ENCODE peak calls at places on chromosomes 12 and 14, in nine cellular contexts. M is psoas muscle; G is OCI-LY7; I is hepatocyte; D is CD4-positive, CD25-positive, alpha-beta regulatory T cell; N is prostate gland; F is fibroblast of lung; X is thoracic aorta; Q is dorsolateral prefrontal cortex. V is an unnamed sample.

GRCh38 chr12:42450248-42450647 is 124.3 kb downstream of the PPHLN1 start:
- DNase-seq in I (no peak), G (no peak), Q (no peak), M (peak; percentile 57), N (no peak), F (no peak), D (no peak), X (no peak), V (no peak)

GRCh38 chr14:32497233-32497632 is 168.1 kb downstream of the AKAP6 start:
- DNase-seq in Q (no peak), I (no peak), F (no peak), M (no peak), N (no peak), D (no peak), G (no peak), X (no peak), V (no peak)

GRCh38 chr12:123269980-123270379 is 1.7 kb downstream of the CDK2AP1 start:
- DNase-seq in F (no peak), G (peak; percentile 37), Q (no peak), M (no peak), I (peak; percentile 24), D (no peak), N (no peak), X (no peak), V (no peak)

GRCh38 chr14:23183479-23183878 is at the start of gene SLC7A8:
- DNase-seq in Q (peak; percentile 78), G (peak; percentile 56), I (peak; percentile 73), D (no peak), X (no peak), F (no peak), M (peak; percentile 71), N (peak; percentile 79), V (peak; percentile 80)

GRCh38 chr14:32657081-32657480 is 281.6 kb upstream of the NPAS3 start:
- DNase-seq in D (no peak), X (peak; percentile 12), F (peak; percentile 92), M (no peak), I (no peak), N (no peak), Q (no peak), G (no peak), V (peak; percentile 73)

GRCh38 chr14:31774567-31774966 is 213.4 kb downstream of the NUBPL start:
- DNase-seq in F (no peak), M (no peak), X (no peak), G (no peak), N (no peak), Q (no peak), I (no peak), D (no peak), V (no peak)

GRCh38 chr14:65229431-65230286 is 127.3 kb upstream of the MAX start:
- DNase-seq in N (peak; percentile 17), G (peak; percentile 30), F (peak; percentile 51), M (peak; percentile 63), Q (no peak), I (peak; percentile 50), X (no peak), D (no peak), V (no peak)

GRCh38 chr14:34137001-34137400 is 186.1 kb upstream of the EGLN3 start:
- DNase-seq in M (no peak), F (no peak), G (no peak), D (no peak), X (no peak), N (no peak), I (peak; percentile 37), Q (no peak), V (peak; percentile 32)

GRCh38 chr12:108495054-108495453 is 20.0 kb upstream of the FICD start:
- DNase-seq in I (no peak), F (peak; percentile 24), Q (no peak), X (no peak), G (peak; percentile 48), D (no peak), M (no peak), N (no peak), V (no peak)

GRCh38 chr12:19800884-19801283 is 361.6 kb downstream of the AEBP2 start:
- DNase-seq in X (no peak), Q (no peak), N (no peak), I (no peak), M (no peak), F (no peak), G (no peak), D (no peak), V (no peak)

GRCh38 chr14:55926007-55926406 is 192.2 kb upstream of the PELI2 start:
- DNase-seq in D (no peak), F (no peak), I (peak; percentile 23), M (no peak), X (no peak), Q (no peak), N (no peak), G (no peak), V (no peak)

GRCh38 chr12:116222358-116222757 is 55.1 kb downstream of the MED13L start:
- DNase-seq in D (no peak), F (peak; percentile 96), M (no peak), G (no peak), X (peak; percentile 66), N (peak; percentile 79), I (peak; percentile 78), Q (no peak), V (peak; percentile 78)

GRCh38 chr12:32400114-32400672 is 835 bp downstream of the FGD4 start:
- DNase-seq in M (no peak), F (no peak), G (no peak), X (no peak), I (peak; percentile 30), D (no peak), Q (no peak), N (peak; percentile 28), V (no peak)

GRCh38 chr12:118061876-118062791 is 1.2 kb upstream of the WSB2 start:
- DNase-seq in G (peak; percentile 13), X (no peak), I (peak; percentile 62), D (no peak), F (peak; percentile 61), M (peak; percentile 53), N (peak; percentile 43), Q (no peak), V (peak; percentile 50)

GRCh38 chr14:69879175-69880047 is at the start of gene SMOC1:
- DNase-seq in I (peak; percentile 80), N (no peak), G (no peak), M (peak; percentile 87), D (no peak), X (peak; percentile 18), F (peak; percentile 71), Q (peak; percentile 65), V (peak; percentile 90)

DNA sequence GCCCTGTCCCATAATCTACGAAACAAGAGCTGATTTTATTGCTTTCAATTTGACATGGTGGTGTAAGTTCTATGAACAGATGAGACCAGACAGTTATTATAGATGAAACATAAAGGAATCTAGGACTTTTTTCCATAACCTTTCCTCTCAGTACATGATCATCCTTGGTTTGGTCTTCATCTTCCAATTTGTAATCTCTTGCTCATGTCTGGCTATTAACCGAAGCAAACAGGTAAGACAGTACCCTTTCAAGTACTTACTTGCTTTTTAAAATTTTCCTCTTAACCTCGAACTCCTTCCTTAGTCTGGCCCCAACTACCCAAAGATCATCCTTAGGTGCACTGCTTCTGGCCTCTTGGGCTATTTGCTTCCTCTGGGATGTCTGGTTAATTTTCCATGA is 1.2 kb downstream of the TSPAN31 start:
- DNase-seq in X (no peak), G (no peak), Q (no peak), N (no peak), M (no peak), F (no peak), D (no peak), I (no peak), V (no peak)
- H3K4me3 ChIP-seq in X (peak overlapping the region; percentile 97), G (no peak overlapping the region), Q (peak overlapping the region; percentile 100), N (no peak overlapping the region), M (peak overlapping the region; percentile 96), F (peak overlapping the region; percentile 94), D (no peak overlapping the region), I (no peak overlapping the region), V (peak overlapping the region; percentile 97)

GRCh38 chr12:102120564-102120873 is 536 bp downstream of the PARPBP start:
- DNase-seq in D (no peak), I (no peak), Q (no peak), F (no peak), G (peak; percentile 22), N (no peak), M (no peak), X (no peak), V (no peak)

GRCh38 chr12:102116392-102116791 is 3.5 kb downstream of the NUP37 start:
- DNase-seq in N (no peak), X (no peak), G (no peak), F (no peak), M (no peak), D (no peak), Q (no peak), I (no peak), V (no peak)

GRCh38 chr12:102119674-102120563 is at the start of the genes NUP37 and PARPBP:
- DNase-seq in X (peak; percentile 55), D (peak; percentile 93), G (peak; percentile 93), Q (peak; percentile 87), M (peak; percentile 95), N (peak; percentile 77), F (peak; percentile 84), I (peak; percentile 93), V (peak; percentile 85)

GRCh38 chr12:102118874-102119273 is 1.0 kb downstream of the NUP37 start:
- DNase-seq in X (no peak), F (peak; percentile 6), I (no peak), N (no peak), G (no peak), M (no peak), Q (no peak), D (no peak), V (no peak)

DNA sequence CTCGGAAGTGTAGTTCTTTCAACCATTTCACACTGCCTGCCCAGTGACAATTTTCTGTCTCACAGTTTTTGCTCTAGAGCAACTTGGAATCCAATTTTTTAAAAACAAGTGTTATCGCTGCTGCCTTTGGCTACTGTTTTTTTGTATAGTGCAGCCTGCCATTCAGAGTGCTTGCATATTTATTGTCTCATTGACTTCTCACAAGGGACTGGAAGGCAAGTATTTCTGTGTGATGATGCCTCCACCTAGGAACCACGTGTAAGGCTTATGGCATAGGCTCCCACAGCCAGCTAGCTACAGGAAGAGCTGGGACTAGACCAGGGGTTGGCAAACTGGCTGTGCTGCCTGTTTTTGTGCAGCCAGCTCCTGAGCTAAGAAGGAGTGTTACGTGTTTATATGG is 903 bp downstream of the PARPBP start:
- DNase-seq in I (peak; percentile 23), X (no peak), G (peak; percentile 51), D (peak; percentile 4), Q (no peak), N (no peak), M (no peak), F (peak; percentile 30), V (no peak)
- H3K4me3 ChIP-seq in I (peak overlapping the region; percentile 87), X (peak overlapping the region; percentile 96), G (peak overlapping the region; percentile 98), D (peak overlapping the region; percentile 94), Q (peak overlapping the region; percentile 96), N (no peak overlapping the region), M (peak overlapping the region; percentile 91), F (peak overlapping the region; percentile 64), V (no peak overlapping the region)

DNA sequence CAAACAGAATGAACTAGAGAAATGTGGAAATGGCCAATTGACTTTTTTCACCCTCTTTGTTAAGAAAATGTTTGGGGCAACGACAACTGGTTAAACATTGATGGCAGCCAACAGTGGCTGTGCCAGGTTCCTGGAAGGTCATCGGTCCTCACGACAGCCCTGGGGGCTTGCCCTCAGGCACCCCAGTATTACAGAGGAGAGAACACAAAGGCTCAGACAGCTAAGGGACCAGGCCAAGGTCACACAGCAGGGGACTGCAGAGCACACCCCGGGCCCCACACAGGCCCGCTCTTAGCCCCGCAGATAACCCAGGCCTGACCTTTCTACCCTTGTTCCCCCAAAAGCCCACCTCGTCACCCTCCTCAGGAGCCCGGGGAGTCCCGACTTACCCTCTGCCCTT is 1.3 kb downstream of the TRPV4 start:
- DNase-seq in X (no peak), M (no peak), Q (no peak), F (no peak), D (no peak), N (no peak), I (no peak), G (no peak), V (no peak)
- H3K4me3 ChIP-seq in X (no peak overlapping the region), M (no peak overlapping the region), Q (no peak overlapping the region), F (no peak overlapping the region), D (no peak overlapping the region), N (no peak overlapping the region), I (no peak overlapping the region), G (no peak overlapping the region), V (no peak overlapping the region)

GRCh38 chr14:57991353-57991752 is 125.5 kb upstream of the SLC35F4 start:
- DNase-seq in G (no peak), X (no peak), Q (no peak), N (no peak), F (no peak), M (no peak), I (no peak), D (no peak), V (no peak)
- H3K4me3 ChIP-seq in G (no peak overlapping the region), X (no peak overlapping the region), Q (no peak overlapping the region), N (no peak overlapping the region), F (no peak overlapping the region), M (no peak overlapping the region), I (no peak overlapping the region), D (no peak overlapping the region), V (no peak overlapping the region)